ENCODE peak calls at places on chromosomes 11 and 22, in eight cellular contexts. E is neural progenitor cell, R is K562, K is body of pancreas, L is adrenal gland, I is psoas muscle, U is OCI-LY7, P is esophagus squamous epithelium. Q is an unnamed sample. For H3K4me1, the result is how much of the 10 kb centered on the place peaks cover.

GRCh38 chr22:30830907-30831306 is 136.2 kb downstream of the OSBP2 start:
- DNase-seq in K (peak), P (no peak), U (no peak), R (no peak), I (no peak), L (no peak), E (no peak), Q (no peak)

GRCh38 chr11:108965602-108966001 is 300.7 kb downstream of the DDX10 start:
- DNase-seq in K (peak), P (no peak), R (no peak), U (no peak), I (no peak), L (no peak), E (no peak), Q (peak)

GRCh38 chr22:29341056-29341848 is 25.8 kb upstream of the RASL10A start:
- DNase-seq in U (no peak), R (no peak), K (no peak), I (no peak), L (no peak), E (no peak), P (no peak), Q (no peak)

GRCh38 chr11:116946414-116946813 is 109.0 kb upstream of the APOA1 start:
- DNase-seq in E (no peak), P (no peak), L (no peak), R (no peak), K (no peak), U (no peak), I (no peak), Q (no peak)

GRCh38 chr11:24624432-24624831 is 127.6 kb downstream of the LUZP2 start:
- DNase-seq in L (no peak), U (no peak), K (no peak), P (no peak), R (no peak), E (no peak), I (no peak), Q (no peak)

GRCh38 chr22:28600546-28601143 is 79.0 kb downstream of the TTC28 start:
- DNase-seq in L (no peak), U (peak), I (no peak), P (no peak), R (peak), K (peak), E (peak), Q (peak)

GRCh38 chr22:25019427-25020184 is 67.1 kb downstream of the KIAA1671 start:
- DNase-seq in K (no peak), E (no peak), I (no peak), L (no peak), U (no peak), R (no peak), P (no peak), Q (no peak)

GRCh38 chr22:47963660-47964059 is 1201.2 kb downstream of the TBC1D22A start:
- DNase-seq in K (no peak), U (no peak), P (no peak), L (no peak), R (no peak), I (no peak), E (no peak), Q (no peak)

GRCh38 chr11:113992459-113993105 is 17.7 kb downstream of the HTR3A start:
- DNase-seq in P (no peak), K (no peak), L (no peak), R (no peak), E (peak), U (no peak), I (no peak), Q (no peak)

GRCh38 chr11:113518716-113519495 is 43.7 kb upstream of the DRD2 start:
- DNase-seq in P (no peak), L (no peak), K (no peak), R (no peak), E (no peak), I (no peak), U (no peak), Q (no peak)

GRCh38 chr11:2213890-2214526 is 42.4 kb upstream of the TH start:
- DNase-seq in E (no peak), I (peak), P (no peak), R (no peak), U (no peak), L (no peak), K (no peak), Q (no peak)
- TF ChIP-seq CTCF in E (no peak), I (no peak), P (no peak), R (no peak), U (no peak), L (no peak), K (no peak), Q (no peak)

DNA sequence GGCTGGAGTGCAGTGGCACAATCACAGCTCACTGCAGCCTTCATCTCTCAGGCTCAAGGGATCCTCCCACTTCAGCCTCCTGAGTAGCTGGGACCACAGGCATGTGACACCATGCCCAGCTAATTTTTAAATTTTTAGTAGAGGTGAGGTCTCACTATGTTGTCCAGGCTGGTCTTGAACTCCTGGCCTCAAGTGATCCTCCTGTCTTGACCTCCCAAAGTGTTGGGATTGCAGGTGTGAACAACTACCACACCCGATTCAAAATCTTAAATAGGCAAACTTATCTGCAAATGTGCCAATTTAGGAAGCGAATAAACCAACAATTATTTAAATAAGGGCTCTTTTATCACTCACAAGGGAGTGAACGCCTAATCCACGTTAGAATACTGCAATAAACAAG is 3.2 kb upstream of the WEE1 start:
- DNase-seq in I (no peak), U (no peak), E (no peak), L (no peak), P (no peak), R (no peak), K (no peak), Q (no peak)
- H3K4me1 ChIP-seq in I (under half), U (under half), E (under half), L (under half), P (under half), R (under half), K (half or more), Q (under half)

GRCh38 chr11:61082161-61082870 is 20.0 kb upstream of the CD5 start:
- DNase-seq in L (no peak), E (no peak), P (no peak), U (no peak), K (no peak), R (no peak), I (no peak), Q (no peak)

GRCh38 chr11:61080526-61080925 is 21.8 kb upstream of the CD5 start:
- DNase-seq in L (no peak), E (no peak), R (peak), K (no peak), U (no peak), P (no peak), I (no peak), Q (no peak)

GRCh38 chr11:61080986-61081590 is 21.2 kb upstream of the CD5 start:
- DNase-seq in E (no peak), U (no peak), I (no peak), L (no peak), P (no peak), K (no peak), R (peak), Q (no peak)

GRCh38 chr11:61082931-61083531 is 19.3 kb upstream of the CD5 start:
- DNase-seq in E (no peak), U (no peak), I (no peak), P (no peak), L (no peak), R (no peak), K (no peak), Q (no peak)

DNA sequence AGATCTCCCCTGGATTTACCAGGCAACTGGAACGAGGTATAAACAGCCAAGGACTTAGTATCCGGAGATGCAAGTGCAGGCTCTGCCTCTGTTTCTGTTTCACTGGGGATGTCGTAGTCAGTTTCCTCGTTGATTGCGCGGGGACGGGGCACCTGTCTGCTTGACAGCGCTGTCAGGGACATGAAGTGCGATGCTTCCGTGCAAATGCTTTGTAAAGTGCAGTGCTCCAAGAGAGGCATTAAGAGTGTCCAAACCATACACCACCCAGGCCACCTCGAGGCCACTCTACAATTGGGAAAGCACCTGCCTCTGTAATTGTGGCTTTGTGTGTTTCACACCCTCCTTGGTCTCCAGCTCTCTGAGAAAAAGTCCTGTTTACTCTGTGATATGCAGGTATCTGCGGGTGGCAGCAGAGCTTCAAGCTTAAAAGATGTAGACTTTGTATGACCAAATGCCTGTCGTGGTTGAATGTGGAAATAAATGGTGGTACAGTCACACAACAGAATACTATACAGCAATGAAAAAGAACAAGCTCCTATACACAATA is 18.6 kb upstream of the CD5 start:
- DNase-seq in L (no peak), U (no peak), P (no peak), R (no peak), I (no peak), K (no peak), E (no peak), Q (no peak)
- H3K4me3 ChIP-seq in L (no peak), U (no peak), P (no peak), R (no peak), I (no peak), K (no peak), E (no peak), Q (no peak)

DNA sequence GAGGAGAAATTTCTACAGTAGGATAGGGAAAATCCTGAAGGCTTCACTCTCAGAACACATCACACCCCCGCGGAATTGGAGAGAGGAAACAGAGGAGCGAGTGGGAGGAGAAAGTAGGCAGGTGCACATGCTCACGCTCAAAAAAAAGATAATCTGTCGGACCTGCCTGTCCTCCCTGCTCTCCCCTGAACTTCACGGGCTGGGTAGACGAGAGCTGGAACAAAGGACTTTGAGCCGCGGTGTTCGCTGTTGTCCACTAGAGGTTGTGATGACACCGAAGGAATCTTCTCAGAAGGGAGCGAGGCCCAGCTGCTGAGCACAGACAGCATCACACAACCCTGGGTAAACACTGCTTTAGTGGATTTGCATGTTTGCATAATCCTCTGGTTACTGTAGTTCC is 5.0 kb downstream of the SEZ6L start:
- DNase-seq in P (no peak), E (peak), K (peak), L (peak), U (no peak), I (no peak), R (no peak), Q (peak)
- TF ChIP-seq CTCF in P (no peak), E (peak), K (no peak), L (peak), U (no peak), I (no peak), R (no peak), Q (peak)

GRCh38 chr22:42645341-42645937 is 3.8 kb downstream of the CYB5R3 start:
- DNase-seq in K (no peak), R (no peak), E (no peak), L (no peak), P (no peak), U (no peak), I (peak), Q (no peak)

GRCh38 chr22:42645938-42646568 is 3.1 kb downstream of the CYB5R3 start:
- DNase-seq in P (no peak), E (no peak), U (no peak), R (no peak), K (peak), I (no peak), L (no peak), Q (no peak)

GRCh38 chr22:42642801-42643631 is 2.6 kb upstream of the ATP5MGL start:
- DNase-seq in E (peak), K (no peak), L (no peak), I (no peak), U (no peak), P (no peak), R (no peak), Q (peak)

GRCh38 chr22:42643632-42644421 is 3.4 kb upstream of the ATP5MGL start:
- DNase-seq in P (no peak), K (no peak), R (no peak), U (no peak), E (no peak), L (no peak), I (no peak), Q (peak)

DNA sequence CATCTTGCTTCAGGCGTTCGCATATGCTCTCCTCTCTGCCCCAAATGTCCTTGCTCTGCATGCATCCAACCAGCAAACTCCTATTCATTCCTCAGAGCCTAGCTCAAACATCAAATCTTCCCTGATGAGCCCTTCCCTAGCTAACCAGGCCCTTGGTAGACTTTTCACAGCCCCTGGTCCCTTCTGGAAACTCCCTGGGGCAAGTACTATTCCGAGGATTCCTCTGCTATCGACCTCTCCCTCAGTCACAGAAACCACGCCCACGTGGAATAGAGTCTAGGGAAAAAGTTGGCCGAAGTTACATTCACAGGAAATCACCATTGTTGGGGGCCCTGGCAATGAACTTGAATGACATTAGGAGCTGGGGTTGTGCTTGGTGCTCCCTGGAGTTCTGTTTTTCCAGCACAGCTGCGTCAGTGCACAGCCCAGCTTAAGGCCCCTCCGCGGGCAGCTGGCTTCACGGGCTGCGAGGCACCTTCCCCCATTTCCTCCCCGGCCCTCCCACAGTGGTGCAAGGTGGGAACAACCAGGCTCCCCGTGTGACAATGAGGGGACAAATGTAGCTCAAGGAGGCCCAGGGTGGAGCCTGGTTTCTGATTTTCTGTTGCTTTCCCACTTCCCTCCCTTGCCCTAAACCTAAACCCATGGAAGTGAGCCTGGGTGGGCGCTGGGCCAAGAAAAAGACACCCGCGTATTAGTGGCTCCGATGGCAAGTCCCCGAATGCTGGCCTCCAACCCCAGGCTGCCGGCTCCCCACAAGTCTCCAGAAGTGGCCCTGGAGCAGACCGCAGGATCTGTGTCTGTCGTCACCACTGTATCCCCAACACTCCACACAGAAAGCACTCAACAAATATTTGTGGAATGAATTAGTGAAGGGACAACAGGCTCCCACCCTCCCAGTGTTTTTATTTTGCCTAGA is 4.3 kb upstream of the ATP5MGL start:
- DNase-seq in I (peak), R (no peak), L (peak), U (no peak), E (no peak), K (peak), P (no peak), Q (peak)
- H3K4me1 ChIP-seq in I (half or more), R (half or more), L (half or more), U (under half), E (under half), K (half or more), P (under half), Q (half or more)

DNA sequence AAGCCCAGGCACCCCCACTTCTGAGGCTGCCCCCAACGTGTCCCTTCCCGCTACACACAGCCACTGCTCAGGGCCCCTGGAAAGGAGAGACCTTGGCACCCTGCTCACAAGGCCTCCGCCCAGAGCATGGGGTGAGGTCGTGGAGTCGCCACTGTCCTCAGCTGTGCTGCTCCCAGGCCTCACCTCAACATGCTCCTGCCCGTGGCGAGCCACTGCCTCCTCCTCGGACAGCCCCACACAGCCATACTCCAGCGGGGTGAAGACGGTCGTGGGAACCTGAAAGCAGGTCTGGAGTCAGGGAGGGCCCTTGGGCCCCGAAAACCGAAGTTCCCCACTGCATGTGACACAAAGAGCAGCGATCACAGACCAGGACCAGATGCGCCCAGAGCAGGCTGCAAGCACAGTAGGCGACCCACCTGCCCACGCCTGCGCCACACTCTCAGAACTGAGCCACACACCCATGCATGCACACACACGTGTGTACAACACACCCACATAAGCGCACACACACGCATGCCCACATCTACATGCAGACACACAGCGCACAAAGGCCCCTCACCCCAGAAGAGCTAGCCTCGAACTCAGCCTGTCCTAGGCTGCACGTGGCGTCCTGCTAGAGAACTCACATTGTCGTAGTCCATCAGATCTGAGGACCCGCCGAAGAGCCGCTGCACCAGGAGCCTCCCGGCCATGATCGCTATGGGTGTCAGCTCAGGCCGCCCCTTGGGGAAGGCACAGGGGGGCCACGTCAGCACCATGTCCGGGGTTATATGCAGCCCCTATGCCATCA is 25.5 kb upstream of the GNB1L start:
- DNase-seq in I (no peak), P (no peak), U (no peak), K (no peak), L (peak), R (no peak), E (no peak), Q (no peak)
- H3K4me3 ChIP-seq in I (no peak), P (no peak), U (no peak), K (no peak), L (no peak), R (no peak), E (no peak), Q (no peak)

DNA sequence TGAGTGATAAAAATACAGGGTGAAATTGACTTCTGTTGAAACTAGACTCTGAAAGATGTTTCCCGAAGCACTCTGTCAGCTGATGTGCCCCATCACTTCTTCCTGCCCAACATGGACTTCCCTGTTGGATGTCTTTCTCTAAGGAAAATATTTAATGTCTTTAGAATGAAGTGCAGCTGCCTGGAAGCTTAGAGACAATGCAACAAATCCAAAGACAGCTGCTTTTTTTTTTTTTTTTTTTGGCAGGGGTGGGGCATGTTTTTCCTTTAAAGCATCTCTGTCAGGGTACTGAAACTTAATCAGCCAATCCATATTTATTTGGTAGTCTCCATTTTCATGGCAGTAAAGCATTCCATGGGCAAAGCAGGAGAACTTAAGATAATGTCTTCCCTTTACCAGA is 5.9 kb downstream of the JAM3 start:
- DNase-seq in I (no peak), P (no peak), U (no peak), K (no peak), E (no peak), L (no peak), R (no peak), Q (no peak)
- TF ChIP-seq CTCF in I (no peak), P (no peak), U (no peak), K (no peak), E (no peak), L (no peak), R (no peak), Q (no peak)

DNA sequence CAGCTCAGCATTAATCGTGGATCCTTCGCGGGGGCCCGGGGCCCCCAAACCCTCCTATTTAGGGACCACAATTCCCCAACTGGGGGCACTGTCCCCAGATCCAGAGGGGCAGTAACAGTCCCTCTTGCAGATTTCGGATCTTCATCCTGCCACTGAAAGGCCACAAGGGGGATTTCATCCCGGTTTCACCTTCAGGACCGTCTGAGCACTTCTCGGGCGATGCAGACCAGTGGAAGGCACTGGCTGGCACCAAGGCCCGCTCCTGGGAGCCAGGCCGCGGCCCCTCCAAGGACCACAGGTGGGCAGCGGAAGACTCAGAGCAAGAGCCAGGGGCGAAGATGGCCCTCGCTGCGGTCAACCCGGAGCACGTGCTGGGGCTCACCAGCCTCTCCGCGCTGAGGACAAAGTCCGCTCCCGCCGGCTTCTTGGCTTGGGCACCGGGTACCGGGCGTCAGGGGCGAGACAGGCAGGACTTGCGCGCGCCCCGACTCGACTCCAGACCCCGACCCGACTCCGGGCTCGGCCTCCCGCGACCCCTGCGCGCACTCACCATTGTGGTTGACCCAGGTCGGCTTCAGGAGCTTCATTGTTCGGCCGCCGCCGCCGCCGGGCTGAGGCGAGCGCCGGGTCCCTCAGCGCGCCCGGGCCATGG is 517 bp downstream of the HIRA start:
- DNase-seq in I (peak), P (no peak), U (peak), L (peak), R (peak), E (peak), K (peak), Q (peak)
- H3K4me1 ChIP-seq in I (under half), P (under half), U (half or more), L (under half), R (under half), E (under half), K (under half), Q (under half)

GRCh38 chr22:38941488-38941987 is 15.9 kb upstream of the APOBEC3A start:
- DNase-seq in I (no peak), R (no peak), K (peak), L (no peak), P (no peak), E (peak), U (no peak), Q (no peak)
- H3K4me3 ChIP-seq in I (no peak), R (no peak), K (no peak), L (no peak), P (no peak), E (no peak), U (no peak), Q (no peak)

Q was measured in hepatocyte.